ENCODE peak calls at places on chromosomes 2 and 18, in ten cellular contexts. J, T, O, K, E, X, N, M, I and P are unnamed samples.

GRCh38 chr2:26579723-26580040 is 61.5 kb downstream of the CIB4 start:
- DNase-seq in X (peak), I (no peak), O (no peak), K (no peak), M (no peak), T (no peak), E (no peak), N (no peak), J (no peak), P (no peak)

GRCh38 chr2:209523041-209523740 is 99.3 kb downstream of the MAP2 start:
- DNase-seq in I (no peak), X (no peak), E (no peak), O (no peak), J (no peak), T (no peak), K (no peak), N (no peak), M (no peak), P (no peak)

GRCh38 chr2:191682148-191682547 is 4.2 kb downstream of the NABP1 start:
- DNase-seq in O (no peak), K (no peak), N (no peak), X (no peak), J (no peak), I (no peak), M (no peak), T (no peak), E (no peak), P (no peak)

GRCh38 chr2:161090401-161090800 is 69.8 kb upstream of the TANK start:
- DNase-seq in N (no peak), J (no peak), I (no peak), K (no peak), T (no peak), X (no peak), M (no peak), E (peak), O (no peak), P (no peak)

GRCh38 chr2:179677148-179677688 is 184.2 kb downstream of the ZNF385B start:
- DNase-seq in X (no peak), T (no peak), E (no peak), M (no peak), K (no peak), I (no peak), N (no peak), O (no peak), J (peak), P (peak)

GRCh38 chr18:13485604-13486003 is 240.8 kb downstream of the FAM210A start:
- DNase-seq in K (no peak), T (no peak), M (no peak), I (no peak), E (no peak), O (no peak), N (no peak), X (peak), J (no peak), P (no peak)

GRCh38 chr2:231334179-231334930 is 61.2 kb upstream of the B3GNT7 start:
- DNase-seq in X (peak), I (peak), E (no peak), K (no peak), N (no peak), M (no peak), T (no peak), O (no peak), J (no peak), P (no peak)

GRCh38 chr2:8575810-8576423 is 105.9 kb upstream of the ID2 start:
- DNase-seq in J (no peak), I (no peak), K (no peak), T (no peak), E (no peak), O (no peak), X (no peak), M (no peak), N (no peak), P (no peak)

GRCh38 chr2:119389615-119390306 is 23.0 kb downstream of the DBI start:
- DNase-seq in I (no peak), M (peak), J (peak), K (no peak), O (no peak), E (no peak), X (peak), N (no peak), T (peak), P (no peak)

GRCh38 chr2:220065581-220065980 is 438.2 kb downstream of the SLC4A3 start:
- DNase-seq in J (no peak), T (no peak), O (no peak), X (no peak), E (no peak), M (no peak), N (no peak), K (no peak), I (no peak), P (no peak)

GRCh38 chr2:75667884-75668283 is 21.3 kb downstream of the MRPL19 start:
- DNase-seq in M (no peak), T (no peak), J (no peak), N (no peak), I (no peak), X (no peak), O (no peak), K (no peak), E (no peak), P (no peak)

GRCh38 chr2:201633862-201634261 is 9.4 kb downstream of the TMEM237 start:
- DNase-seq in J (no peak), I (no peak), K (no peak), O (no peak), X (no peak), N (no peak), E (no peak), T (no peak), M (no peak), P (no peak)

GRCh38 chr2:164504253-164504652 is 117.0 kb downstream of the GRB14 start:
- DNase-seq in O (no peak), J (no peak), N (no peak), X (no peak), T (no peak), K (no peak), E (no peak), M (no peak), I (no peak), P (no peak)